ENCODE peak calls at places on chromosomes 11 and 22, in ten cellular contexts. T is LNCaP clone FGC; G is breast epithelium; N is AG04449; W is left lung; H is lower lobe of right lung; D is body of pancreas; F is neuronal stem cell; C is brain microvascular endothelial cell; J is CD4-positive, alpha-beta memory T cell. S is an unnamed sample.

GRCh38 chr11:70176940-70177689 is 26.0 kb upstream of the FADD start:
- DNase-seq in G (no peak), F (no peak), T (no peak), C (no peak), W (peak), H (peak), D (no peak), J (peak), N (no peak), S (no peak)

GRCh38 chr11:35126000-35126878 is 12.7 kb upstream of the CD44 start:
- DNase-seq in G (no peak), N (no peak), H (no peak), W (no peak), D (no peak), T (no peak), F (no peak), C (no peak), J (no peak), S (peak)

GRCh38 chr11:27934830-27935145 is 173.2 kb downstream of the KIF18A start:
- DNase-seq in T (no peak), D (no peak), G (no peak), J (no peak), W (no peak), C (peak), H (no peak), N (peak), F (no peak), S (no peak)

GRCh38 chr11:66051766-66052663 is at the start of gene SF3B2:
- DNase-seq in N (peak), G (peak), T (peak), F (peak), W (peak), J (peak), D (peak), C (peak), H (peak), S (peak)

GRCh38 chr11:80860632-80861031 is 1419.8 kb upstream of the TENM4 start:
- DNase-seq in C (peak), H (no peak), J (no peak), T (no peak), F (no peak), G (no peak), D (no peak), N (no peak), W (no peak), S (no peak)

GRCh38 chr11:9977554-9977953 is 313.7 kb downstream of the SWAP70 start:
- DNase-seq in H (no peak), G (no peak), C (no peak), T (no peak), J (no peak), N (no peak), D (no peak), W (no peak), F (no peak), S (no peak)

GRCh38 chr11:134206185-134206584 is 17.6 kb downstream of the NCAPD3 start:
- DNase-seq in G (no peak), N (no peak), W (no peak), F (no peak), D (no peak), H (no peak), J (no peak), T (no peak), C (no peak), S (no peak)

GRCh38 chr22:30781271-30781875 is 86.7 kb downstream of the OSBP2 start:
- DNase-seq in W (no peak), H (no peak), C (no peak), J (no peak), T (no peak), D (no peak), F (no peak), N (no peak), G (no peak), S (no peak)

GRCh38 chr11:31815743-31816466 is 4.8 kb upstream of the PAX6 start:
- DNase-seq in D (no peak), J (no peak), C (no peak), T (no peak), F (no peak), G (no peak), W (peak), H (no peak), N (no peak), S (no peak)

GRCh38 chr22:20128902-20129746 is 2.5 kb upstream of the ZDHHC8 start:
- DNase-seq in W (no peak), G (no peak), J (peak), H (no peak), T (no peak), D (peak), F (no peak), N (no peak), C (peak), S (no peak)

GRCh38 chr11:44313701-44314489 is 4.0 kb upstream of the ALX4 start:
- DNase-seq in W (no peak), D (no peak), G (peak), J (no peak), N (no peak), F (no peak), C (no peak), H (no peak), T (no peak), S (no peak)

GRCh38 chr11:28009383-28009782 is 98.6 kb downstream of the KIF18A start:
- DNase-seq in D (no peak), C (no peak), N (peak), W (no peak), H (no peak), T (no peak), G (no peak), F (no peak), J (no peak), S (no peak)

GRCh38 chr22:49753961-49754673 is 73.6 kb downstream of the BRD1 start:
- DNase-seq in N (no peak), G (no peak), W (peak), J (no peak), D (no peak), T (no peak), H (no peak), F (no peak), C (no peak), S (no peak)

GRCh38 chr11:46984987-46985386 is 48.4 kb downstream of the CSTPP1 start:
- DNase-seq in J (no peak), F (no peak), T (no peak), N (no peak), C (no peak), H (no peak), D (no peak), W (no peak), G (no peak), S (no peak)

GRCh38 chr11:1122356-1123002 is 35.3 kb upstream of the MUC5AC start:
- DNase-seq in H (no peak), C (no peak), G (peak), F (no peak), D (no peak), J (no peak), N (no peak), T (no peak), W (peak), S (no peak)

GRCh38 chr11:8101421-8101820 is 20.4 kb downstream of the TUB start:
- DNase-seq in G (peak), H (no peak), W (peak), F (no peak), J (no peak), N (no peak), D (no peak), C (no peak), T (no peak), S (no peak)

GRCh38 chr11:78801161-78801884 is 226.7 kb upstream of the NARS2 start:
- DNase-seq in D (peak), C (peak), W (no peak), N (peak), H (no peak), F (no peak), J (no peak), T (peak), G (no peak), S (no peak)

GRCh38 chr11:111400595-111400994 is 21.5 kb upstream of the POU2AF1 start:
- DNase-seq in N (no peak), D (no peak), G (no peak), C (no peak), T (no peak), J (no peak), W (no peak), H (no peak), F (no peak), S (no peak)

GRCh38 chr11:83364500-83365059 is 78.4 kb upstream of the CCDC90B start:
- DNase-seq in D (no peak), H (no peak), J (no peak), F (no peak), C (no peak), G (no peak), T (no peak), N (no peak), W (no peak), S (no peak)

GRCh38 chr11:106695506-106695905 is 322.8 kb downstream of the GUCY1A2 start:
- DNase-seq in J (no peak), W (no peak), T (no peak), D (no peak), C (peak), H (no peak), N (peak), G (no peak), F (no peak), S (no peak)

GRCh38 chr11:124644426-124645280 is 22.0 kb downstream of the TBRG1 start:
- DNase-seq in C (peak), J (peak), D (peak), T (no peak), N (peak), H (peak), F (peak), W (no peak), G (no peak), S (no peak)
- H3K4me3 ChIP-seq in C (peak), J (no peak), D (no peak), T (no peak), N (peak), H (no peak), F (no peak), W (no peak), G (peak), S (no peak)

GRCh38 chr11:118914178-118914918 is 11.4 kb downstream of the BCL9L start:
- DNase-seq in H (no peak), N (no peak), C (no peak), D (peak), F (no peak), W (peak), T (no peak), G (no peak), J (peak), S (no peak)
- H3K4me3 ChIP-seq in H (peak), N (no peak), C (no peak), D (no peak), F (no peak), W (peak), T (no peak), G (peak), J (peak), S (no peak)

DNA sequence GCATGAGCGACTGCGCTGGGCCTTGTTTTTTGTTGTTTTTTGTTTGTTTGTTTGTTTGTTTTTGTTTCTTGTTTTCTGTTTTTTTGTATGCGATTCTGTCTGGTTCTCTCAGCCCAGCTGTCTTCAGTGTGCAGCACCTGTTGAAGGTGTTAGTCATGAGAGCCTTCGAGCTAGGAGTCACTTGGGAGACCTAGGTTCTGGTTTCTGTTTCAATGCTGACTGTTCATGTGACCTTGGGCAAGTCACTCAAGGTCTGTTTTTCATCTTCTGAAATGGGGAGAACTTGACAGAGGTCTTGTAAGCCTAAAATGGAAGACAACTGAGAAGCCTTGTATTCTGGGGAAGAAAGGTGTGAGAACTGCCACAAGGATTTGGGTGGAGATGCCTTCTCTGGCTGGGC is 1.8 kb downstream of the DCPS start:
- DNase-seq in H (no peak), D (no peak), J (no peak), C (no peak), F (no peak), G (no peak), N (no peak), W (no peak), T (no peak), S (peak)
- H3K4me3 ChIP-seq in H (no peak), D (no peak), J (no peak), C (no peak), F (no peak), G (no peak), N (no peak), W (no peak), T (no peak), S (no peak)

GRCh38 chr11:74169736-74170458 is 905 bp downstream of the C2CD3 start:
- DNase-seq in H (no peak), T (no peak), F (no peak), C (no peak), W (no peak), J (no peak), N (no peak), G (no peak), D (no peak), S (no peak)

GRCh38 chr11:74170694-74171629 is at the start of the genes C2CD3 and PPME1:
- DNase-seq in T (peak), H (peak), W (peak), C (peak), G (peak), F (peak), J (peak), N (peak), D (peak), S (peak)

GRCh38 chr11:74171630-74172465 is 759 bp downstream of the PPME1 start:
- DNase-seq in W (no peak), J (no peak), C (no peak), T (no peak), F (no peak), G (no peak), D (no peak), N (no peak), H (no peak), S (no peak)

GRCh38 chr11:74162688-74163467 is 7.9 kb downstream of the C2CD3 start:
- DNase-seq in T (no peak), D (no peak), J (no peak), H (no peak), W (no peak), G (no peak), F (no peak), C (no peak), N (no peak), S (peak)

DNA sequence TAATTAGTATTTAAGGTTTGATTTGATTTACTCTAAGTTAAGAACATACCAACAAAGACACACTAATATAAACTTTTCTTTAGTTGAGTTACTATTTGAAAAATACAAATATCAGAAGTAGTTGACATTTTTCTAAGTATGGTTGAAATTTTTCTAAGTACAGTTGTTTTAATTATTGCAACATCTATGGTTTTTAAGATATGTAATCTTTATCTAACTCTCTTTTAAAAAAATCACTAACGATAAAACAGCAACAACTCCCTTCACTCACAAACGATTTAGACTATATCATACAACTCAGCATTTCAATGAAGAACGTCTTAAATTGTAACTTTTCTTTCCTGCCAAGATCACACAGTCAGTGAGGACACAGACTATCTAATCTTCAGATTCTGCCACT is 2.0 kb downstream of the C2CD3 start:
- DNase-seq in C (no peak), D (no peak), H (no peak), W (no peak), J (no peak), G (no peak), F (no peak), N (no peak), T (no peak), S (no peak)
- H3K4me3 ChIP-seq in C (no peak), D (no peak), H (no peak), W (no peak), J (no peak), G (no peak), F (peak), N (no peak), T (no peak), S (no peak)

DNA sequence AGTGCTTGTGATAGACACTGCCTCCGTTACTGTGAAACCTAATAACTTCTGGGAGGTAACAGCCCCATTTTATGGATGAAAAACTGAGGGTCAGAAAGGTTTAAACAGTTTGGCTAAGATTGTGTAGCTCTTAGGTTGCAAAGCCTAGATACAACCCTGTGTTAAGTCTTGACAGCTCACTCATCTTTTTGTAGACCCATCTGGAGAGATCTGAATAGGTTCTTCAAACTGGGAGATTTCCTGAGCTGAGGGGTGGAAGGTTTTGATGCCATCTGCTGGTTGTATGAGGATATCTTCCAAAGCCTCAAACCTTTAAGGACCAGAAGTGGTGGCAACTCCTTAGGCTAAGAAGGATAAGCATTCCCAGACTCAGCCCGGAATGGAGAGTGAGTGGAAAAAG is 8.3 kb downstream of the YPEL4 start:
- DNase-seq in C (peak), N (no peak), F (no peak), G (no peak), T (peak), D (no peak), J (no peak), W (no peak), H (no peak), S (no peak)
- H3K4me3 ChIP-seq in C (no peak), N (no peak), F (peak), G (no peak), T (no peak), D (no peak), J (no peak), W (no peak), H (no peak), S (no peak)

GRCh38 chr22:23239429-23239828 is 59.1 kb downstream of the BCR start:
- DNase-seq in T (no peak), N (no peak), W (no peak), J (no peak), G (no peak), C (no peak), H (no peak), D (no peak), F (no peak), S (no peak)
- H3K4me3 ChIP-seq in T (no peak), N (no peak), W (no peak), J (no peak), G (no peak), C (no peak), H (no peak), D (no peak), F (no peak), S (no peak)

GRCh38 chr11:12196335-12196734 is 85.9 kb downstream of the MICAL2 start:
- DNase-seq in H (no peak), T (no peak), G (no peak), C (no peak), F (no peak), N (no peak), W (no peak), J (peak), D (no peak), S (no peak)
- H3K4me3 ChIP-seq in H (peak), T (no peak), G (no peak), C (no peak), F (no peak), N (no peak), W (no peak), J (peak), D (no peak), S (no peak)

GRCh38 chr11:69010361-69010891 is 2.6 kb downstream of the MRGPRF start:
- DNase-seq in W (peak), H (peak), T (no peak), N (no peak), G (no peak), F (no peak), D (no peak), J (no peak), C (no peak), S (no peak)

GRCh38 chr11:69011624-69012091 is 1.4 kb downstream of the MRGPRF start:
- DNase-seq in J (no peak), N (no peak), D (no peak), F (no peak), T (no peak), W (peak), H (peak), G (no peak), C (no peak), S (no peak)

GRCh38 chr11:69010964-69011623 is 2.0 kb downstream of the MRGPRF start:
- DNase-seq in H (peak), C (peak), F (peak), D (peak), W (peak), J (peak), N (no peak), G (peak), T (no peak), S (no peak)

GRCh38 chr11:69013009-69013951 is at the start of gene MRGPRF:
- DNase-seq in W (peak), C (peak), D (peak), J (no peak), H (peak), T (no peak), G (peak), N (no peak), F (no peak), S (no peak)

GRCh38 chr11:69012092-69013008 is 696 bp downstream of the MRGPRF start:
- DNase-seq in W (peak), F (no peak), C (no peak), J (no peak), N (no peak), T (no peak), D (no peak), H (peak), G (no peak), S (no peak)
- H3K4me3 ChIP-seq in W (peak), F (peak), C (peak), J (no peak), N (peak), T (no peak), D (no peak), H (peak), G (peak), S (no peak)

DNA sequence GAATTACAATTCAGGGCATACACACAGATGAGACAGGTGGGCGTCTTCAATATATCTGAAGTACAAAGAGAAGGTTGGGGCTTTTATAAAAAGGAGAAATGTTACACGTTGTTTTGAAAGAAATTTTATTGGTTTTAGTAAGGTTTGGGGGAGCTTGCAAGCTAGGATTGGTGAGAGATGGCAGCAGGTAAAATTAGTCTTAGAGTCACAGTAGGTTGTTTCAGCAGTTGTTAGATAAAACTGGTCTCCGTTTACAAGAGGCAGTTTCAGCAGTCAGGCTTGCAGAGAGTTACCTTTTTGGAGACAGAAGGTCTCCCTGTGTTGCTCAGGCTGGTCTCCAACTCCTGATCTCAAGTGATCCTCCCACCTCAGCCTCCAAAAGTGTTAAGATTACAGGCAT is 2.4 kb upstream of the SAAL1 start:
- DNase-seq in F (no peak), D (no peak), N (no peak), H (no peak), G (no peak), C (no peak), T (no peak), W (no peak), J (no peak), S (no peak)
- H3K4me3 ChIP-seq in F (no peak), D (no peak), N (no peak), H (no peak), G (no peak), C (no peak), T (no peak), W (no peak), J (no peak), S (no peak)

GRCh38 chr11:17547051-17547577 is at the start of gene OTOG:
- DNase-seq in D (no peak), G (no peak), W (no peak), C (no peak), N (no peak), J (no peak), H (no peak), F (peak), T (no peak), S (no peak)
- H3K4me3 ChIP-seq in D (no peak), G (no peak), W (no peak), C (no peak), N (no peak), J (no peak), H (no peak), F (no peak), T (no peak), S (no peak)

S was measured in GM12864.